ENCODE peak calls at places on chromosomes 11 and 22, in seven cellular contexts. T is mesendoderm, A is H9, P is H1, Z is neuronal stem cell, E is mesenchymal stem cell, J is trophoblast cell. D is an unnamed sample.

GRCh38 chr11:103581680-103582265 is 454.7 kb upstream of the DDI1 start:
- DNase-seq in T (peak; percentile 17), A (no peak), P (no peak), Z (no peak), E (no peak), J (no peak), D (peak; percentile 35)

GRCh38 chr22:35337932-35338331 is 38.2 kb downstream of the TOM1 start:
- DNase-seq in T (peak; percentile 53), A (peak; percentile 48), P (no peak), Z (no peak), E (no peak), J (no peak), D (no peak)

GRCh38 chr11:57085604-57086003 is 96.1 kb upstream of the LRRC55 start:
- DNase-seq in T (peak; percentile 14), A (no peak), P (no peak), Z (no peak), E (no peak), J (no peak), D (no peak)

GRCh38 chr22:25111579-25112517 is 87.8 kb upstream of the CRYBB3 start:
- DNase-seq in T (peak; percentile 28), A (peak; percentile 37), P (no peak), Z (no peak), E (peak; percentile 23), J (no peak), D (no peak)

GRCh38 chr11:15493921-15494630 is 379.4 kb downstream of the INSC start:
- DNase-seq in T (no peak), A (no peak), P (no peak), Z (no peak), E (peak; percentile 50), J (no peak), D (no peak)

GRCh38 chr22:41479671-41480396 is 10.9 kb downstream of the ACO2 start:
- DNase-seq in T (peak; percentile 70), A (peak; percentile 47), P (peak; percentile 61), Z (peak; percentile 83), E (peak; percentile 59), J (no peak), D (peak; percentile 73)

GRCh38 chr11:116865696-116866095 is 28.3 kb upstream of the APOA1 start:
- DNase-seq in T (no peak), A (no peak), P (no peak), Z (no peak), E (peak; percentile 40), J (peak; percentile 69), D (peak; percentile 37)

GRCh38 chr11:91219501-91219900 is 996.7 kb upstream of the CHORDC1 start:
- DNase-seq in T (no peak), A (no peak), P (no peak), Z (no peak), E (no peak), J (no peak), D (peak; percentile 20)

GRCh38 chr22:46731246-46732040 is 6.6 kb downstream of the CERK start:
- DNase-seq in T (peak; percentile 59), A (peak; percentile 54), P (peak; percentile 55), Z (no peak), E (peak; percentile 58), J (no peak), D (no peak)

GRCh38 chr22:46042786-46043185 is 65.8 kb upstream of the WNT7B start:
- DNase-seq in T (no peak), A (peak; percentile 15), P (no peak), Z (no peak), E (no peak), J (no peak), D (peak; percentile 32)

GRCh38 chr22:48197189-48197690 is 1434.8 kb downstream of the TBC1D22A start:
- DNase-seq in T (no peak), A (no peak), P (no peak), Z (no peak), E (no peak), J (no peak), D (no peak)

GRCh38 chr11:103395612-103396011 is 286.4 kb downstream of the DYNC2H1 start:
- DNase-seq in T (peak; percentile 78), A (no peak), P (no peak), Z (no peak), E (peak; percentile 70), J (no peak), D (peak; percentile 69)

GRCh38 chr11:95698939-95699562 is 90.5 kb downstream of the FAM76B start:
- DNase-seq in T (no peak), A (no peak), P (no peak), Z (no peak), E (no peak), J (no peak), D (peak; percentile 39)

GRCh38 chr22:33109532-33110148 is 51.5 kb upstream of the SYN3 start:
- DNase-seq in T (no peak), A (no peak), P (no peak), Z (no peak), E (no peak), J (peak; percentile 71), D (no peak)

GRCh38 chr22:11628651-11629511 is 3899.1 kb upstream of the OR11H1 start:
- DNase-seq in T (no peak), A (no peak), P (no peak), Z (no peak), E (no peak), J (no peak), D (no peak)

GRCh38 chr22:27786253-27786898 is 15.2 kb downstream of the MN1 start:
- DNase-seq in T (no peak), A (no peak), P (no peak), Z (no peak), E (no peak), J (no peak), D (no peak)

GRCh38 chr11:81331611-81332205 is 1402.0 kb downstream of the FAM181B start:
- DNase-seq in T (no peak), A (no peak), P (no peak), Z (no peak), E (no peak), J (no peak), D (no peak)
- H2AK5ac ChIP-seq in T (no peak overlapping the region), A (no peak overlapping the region), P (no peak overlapping the region), Z (no peak overlapping the region), E (no peak overlapping the region), J (no peak overlapping the region), D (no peak overlapping the region)

DNA sequence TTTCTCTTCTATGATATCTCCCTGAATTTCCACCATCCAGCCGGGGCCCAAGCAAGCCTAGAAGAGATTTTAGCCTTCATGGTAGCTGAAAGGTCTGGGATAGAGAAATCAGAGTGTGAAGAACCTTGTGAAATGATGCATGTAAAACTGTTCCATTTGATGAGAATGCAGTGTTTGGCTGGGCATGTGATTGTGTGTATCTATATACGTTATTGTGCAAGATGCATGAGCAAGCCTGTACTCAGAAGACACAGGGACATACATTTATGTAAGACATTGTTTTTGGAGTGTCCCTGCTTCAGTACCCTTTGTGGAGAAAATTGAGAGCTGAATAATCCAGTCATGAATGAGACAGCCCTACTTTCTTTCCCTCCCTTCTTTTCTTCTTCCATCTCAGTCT is 15.2 kb upstream of the OR52K2 start:
- DNase-seq in T (no peak), A (no peak), P (no peak), Z (no peak), E (no peak), J (no peak), D (no peak)
- H2AK5ac ChIP-seq in T (no peak overlapping the region), A (no peak overlapping the region), P (no peak overlapping the region), Z (no peak overlapping the region), E (no peak overlapping the region), J (no peak overlapping the region), D (no peak overlapping the region)

GRCh38 chr22:17633998-17634323 is 4.6 kb upstream of the BCL2L13 start:
- DNase-seq in T (no peak), A (no peak), P (no peak), Z (no peak), E (no peak), J (no peak), D (no peak)
- H2AK5ac ChIP-seq in T (no peak overlapping the region), A (no peak overlapping the region), P (no peak overlapping the region), Z (no peak overlapping the region), E (peak overlapping the region; percentile 71), J (no peak overlapping the region), D (peak overlapping the region; percentile 33)

DNA sequence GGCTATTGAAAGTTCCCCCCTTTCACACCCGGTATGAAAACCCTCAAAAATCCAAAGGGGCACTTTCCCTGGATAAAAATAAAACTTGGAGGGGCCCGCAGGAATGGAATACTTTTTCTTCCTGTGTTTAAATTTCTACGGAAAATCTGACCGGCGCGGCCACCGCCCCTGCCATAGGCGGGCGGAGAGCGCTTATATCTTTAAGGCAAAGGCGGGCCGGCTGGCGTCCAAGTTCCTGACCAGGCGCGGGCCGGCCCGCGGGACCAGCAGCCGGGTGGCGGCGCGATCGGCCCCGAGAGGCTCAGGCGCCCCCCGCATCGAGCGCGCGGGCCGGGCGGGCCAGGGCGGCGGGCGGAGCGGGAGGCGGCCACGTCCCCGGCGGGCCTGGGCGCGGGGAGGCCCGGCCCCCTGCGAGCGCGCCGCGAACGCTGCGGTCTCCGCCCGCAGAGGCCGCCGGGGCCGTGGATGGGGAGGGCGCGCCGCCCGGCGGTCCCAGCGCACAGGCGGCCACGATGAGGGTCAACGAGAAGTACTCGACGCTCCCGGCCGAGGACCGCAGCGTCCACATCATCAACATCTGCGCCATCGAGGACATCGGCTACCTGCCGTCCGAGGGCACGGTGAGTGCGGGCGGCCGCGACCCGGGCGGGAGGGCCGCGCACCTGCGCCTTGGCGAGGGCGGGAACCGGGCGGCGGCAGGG is at the start of gene ANO1:
- DNase-seq in T (no peak), A (no peak), P (peak; percentile 61), Z (no peak), E (no peak), J (peak; percentile 37), D (peak; percentile 19)
- H2AK5ac ChIP-seq in T (no peak within 1 kb of the TSS), A (no peak within 1 kb of the TSS), P (no peak within 1 kb of the TSS), Z (peak within 1 kb of the TSS; percentile 17), E (no peak within 1 kb of the TSS), J (no peak within 1 kb of the TSS), D (peak within 1 kb of the TSS; percentile 86)

GRCh38 chr11:88555018-88555828 is 217.7 kb upstream of the CTSC start:
- DNase-seq in T (peak; percentile 22), A (no peak), P (no peak), Z (no peak), E (peak; percentile 98), J (no peak), D (peak; percentile 99)

GRCh38 chr11:88555829-88556202 is 218.3 kb upstream of the CTSC start:
- DNase-seq in T (no peak), A (no peak), P (no peak), Z (no peak), E (peak; percentile 15), J (no peak), D (peak; percentile 36)

GRCh38 chr11:88553204-88553603 is 215.7 kb upstream of the CTSC start:
- DNase-seq in T (no peak), A (no peak), P (no peak), Z (no peak), E (peak; percentile 35), J (no peak), D (peak; percentile 49)

GRCh38 chr11:88552377-88553029 is 215.0 kb upstream of the CTSC start:
- DNase-seq in T (peak; percentile 77), A (peak; percentile 79), P (peak; percentile 72), Z (peak; percentile 12), E (peak; percentile 62), J (peak; percentile 33), D (peak; percentile 55)
- H2AK5ac ChIP-seq in T (no peak overlapping the region), A (no peak overlapping the region), P (no peak overlapping the region), Z (no peak overlapping the region), E (no peak overlapping the region), J (no peak overlapping the region), D (peak overlapping the region; percentile 1)